ENCODE peak calls at places on chromosomes 12 and 14, in seven cellular contexts. B is endodermal cell; M is NCI-H2227 treated with DMSO at 0.1 percent for 48 hours; A is NCI-H1436; V is activated naive CD4-positive, alpha-beta T cell treated with Interleukin-2 at 50 U/mL for 16 hours; Q is left ventricle myocardium inferior; N is Caco-2. W is an unnamed sample.

GRCh38 chr12:120067084-120067869 is 49.3 kb downstream of the RAB35 start:
- DNase-seq in M (no peak), N (no peak), V (no peak), Q (no peak), A (no peak), B (no peak), W (no peak)

GRCh38 chr12:64010069-64010686 is 165.7 kb downstream of the SRGAP1 start:
- DNase-seq in B (no peak), N (no peak), M (no peak), V (no peak), A (no peak), Q (no peak), W (no peak)

GRCh38 chr12:49825360-49825970 is 2.7 kb downstream of the NCKAP5L start:
- DNase-seq in Q (peak), A (no peak), M (no peak), N (no peak), V (no peak), B (peak), W (no peak)

GRCh38 chr12:88185988-88186387 is 43.9 kb downstream of the TMTC3 start:
- DNase-seq in A (no peak), V (no peak), M (no peak), N (peak), Q (no peak), B (no peak), W (peak)

GRCh38 chr12:19181666-19182426 is 52.3 kb downstream of the PLEKHA5 start:
- DNase-seq in V (no peak), B (no peak), A (no peak), N (no peak), M (no peak), Q (no peak), W (no peak)

GRCh38 chr14:51453869-51454268 is 197.8 kb upstream of the FRMD6 start:
- DNase-seq in N (no peak), B (no peak), V (no peak), A (no peak), Q (no peak), M (no peak), W (no peak)

GRCh38 chr12:95615735-95616134 is 64.5 kb upstream of the USP44 start:
- DNase-seq in M (no peak), B (no peak), V (no peak), N (no peak), Q (no peak), A (no peak), W (no peak)

GRCh38 chr12:11929714-11930113 is 141.0 kb upstream of the BCL2L14 start:
- DNase-seq in M (no peak), N (no peak), V (no peak), A (no peak), B (no peak), Q (no peak), W (no peak)

GRCh38 chr14:67411820-67412421 is at the start of gene PLEK2:
- DNase-seq in M (no peak), Q (no peak), B (no peak), V (peak), A (peak), N (peak), W (no peak)